ENCODE peak calls at places on chromosomes 16 and 17, in ten cellular contexts. D is HCT116, U is lower lobe of right lung, G is H1, N is psoas muscle, W is esophagus squamous epithelium, K is mucosa of descending colon, L is fibroblast of lung, M is upper lobe of right lung, S is IMR-90. J is an unnamed sample.

GRCh38 chr17:9905902-9906301 is 831 bp upstream of the RCVRN start:
- DNase-seq in D (peak; percentile 26), U (no peak), G (no peak), N (peak; percentile 54), W (no peak), K (peak; percentile 19), L (no peak), M (peak; percentile 47), S (no peak), J (no peak)

GRCh38 chr16:87457724-87458423 is 35.0 kb downstream of the ZCCHC14 start:
- DNase-seq in D (peak; percentile 97), U (no peak), G (peak; percentile 39), N (no peak), W (no peak), K (no peak), L (peak; percentile 92), M (peak; percentile 54), S (peak; percentile 99), J (no peak)

GRCh38 chr16:28623172-28623711 is 13.4 kb upstream of the SULT1A1 start:
- DNase-seq in D (peak; percentile 43), U (peak; percentile 79), G (no peak), N (peak; percentile 45), W (no peak), K (peak; percentile 76), L (no peak), M (peak; percentile 88), S (no peak), J (peak; percentile 81)

GRCh38 chr16:1773703-1774455 is 945 bp upstream of the MRPS34 start:
- DNase-seq in D (no peak), U (no peak), G (no peak), N (peak; percentile 33), W (no peak), K (no peak), L (peak; percentile 66), M (no peak), S (peak; percentile 24), J (no peak)

GRCh38 chr17:12402963-12403622 is 262.6 kb upstream of the MYOCD start:
- DNase-seq in D (no peak), U (no peak), G (no peak), N (no peak), W (no peak), K (no peak), L (peak; percentile 90), M (no peak), S (peak; percentile 97), J (no peak)

GRCh38 chr17:64327201-64327930 is 63.3 kb downstream of the PECAM1 start:
- DNase-seq in D (no peak), U (no peak), G (no peak), N (no peak), W (no peak), K (no peak), L (peak; percentile 65), M (no peak), S (no peak), J (no peak)

GRCh38 chr17:42849451-42850157 is 1.4 kb upstream of the AOC3 start:
- DNase-seq in D (no peak), U (no peak), G (no peak), N (no peak), W (no peak), K (no peak), L (no peak), M (no peak), S (no peak), J (no peak)

GRCh38 chr17:42809250-42809649 is 10.6 kb downstream of the CNTD1 start:
- DNase-seq in D (no peak), U (no peak), G (no peak), N (peak; percentile 43), W (no peak), K (no peak), L (peak; percentile 77), M (no peak), S (peak; percentile 93), J (no peak)

GRCh38 chr16:21684199-21684598 is 20.4 kb downstream of the OTOA start:
- DNase-seq in D (peak; percentile 4), U (no peak), G (no peak), N (no peak), W (no peak), K (peak; percentile 10), L (no peak), M (no peak), S (no peak), J (no peak)

GRCh38 chr17:1992541-1992940 is 32.6 kb downstream of the RTN4RL1 start:
- DNase-seq in D (no peak), U (no peak), G (no peak), N (no peak), W (no peak), K (no peak), L (no peak), M (no peak), S (no peak), J (no peak)

GRCh38 chr16:66539628-66540469 is 10.1 kb downstream of the TK2 start:
- DNase-seq in D (no peak), U (no peak), G (no peak), N (no peak), W (no peak), K (no peak), L (no peak), M (no peak), S (no peak), J (no peak)

GRCh38 chr16:56389554-56389953 is 35.8 kb downstream of the AMFR start:
- DNase-seq in D (no peak), U (no peak), G (no peak), N (no peak), W (no peak), K (no peak), L (peak; percentile 88), M (no peak), S (peak; percentile 100), J (no peak)

GRCh38 chr16:71426069-71426879 is 15.6 kb downstream of the TLE7 start:
- DNase-seq in D (peak; percentile 95), U (no peak), G (peak; percentile 94), N (no peak), W (no peak), K (no peak), L (peak; percentile 84), M (peak; percentile 57), S (peak; percentile 90), J (peak; percentile 65)

GRCh38 chr16:57711-58110 is 4.1 kb downstream of the SNRNP25 start:
- DNase-seq in D (no peak), U (peak; percentile 30), G (no peak), N (peak; percentile 34), W (no peak), K (no peak), L (peak; percentile 53), M (no peak), S (peak; percentile 56), J (no peak)

GRCh38 chr17:64148017-64148631 is 18.2 kb upstream of the ERN1 start:
- DNase-seq in D (no peak), U (no peak), G (no peak), N (no peak), W (no peak), K (no peak), L (peak; percentile 54), M (no peak), S (no peak), J (peak; percentile 36)

GRCh38 chr17:50787106-50787505 is 19.8 kb upstream of the ANKRD40CL start:
- DNase-seq in D (no peak), U (no peak), G (no peak), N (no peak), W (no peak), K (no peak), L (no peak), M (no peak), S (no peak), J (no peak)

DNA sequence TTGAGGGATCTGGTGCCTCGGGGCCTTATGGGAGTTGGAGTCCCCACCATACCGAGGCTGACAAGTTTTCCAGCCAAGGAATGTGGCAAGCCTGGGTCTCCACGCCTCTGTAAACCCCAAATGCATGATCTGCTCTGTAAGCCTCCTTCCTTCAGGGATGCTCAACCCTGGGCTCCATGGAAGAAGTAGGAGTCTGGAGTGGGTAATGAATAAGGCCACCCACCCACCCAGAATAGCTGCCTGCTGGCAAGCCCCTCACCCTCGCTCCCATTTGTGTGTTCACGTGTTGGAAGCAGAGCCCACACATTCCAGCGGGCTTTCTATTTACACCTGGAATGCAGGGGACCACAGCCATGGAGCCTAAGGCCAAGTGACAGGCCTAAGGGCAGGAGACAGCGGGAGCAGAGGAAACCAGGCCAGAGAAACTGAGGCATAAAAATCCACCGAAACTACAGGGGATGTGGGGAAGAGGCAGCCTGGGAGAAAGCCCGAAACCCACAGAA is 4.4 kb downstream of the DLG4 start:
- DNase-seq in D (no peak), U (no peak), G (no peak), N (no peak), W (no peak), K (no peak), L (no peak), M (no peak), S (no peak), J (no peak)
- H3K4me1 ChIP-seq in D (peaks cover 57% of the 10 kb centered on the region), U (peaks cover 58% of the 10 kb centered on the region), G (peaks cover 9% of the 10 kb centered on the region), N (peaks cover 9% of the 10 kb centered on the region), W (peaks cover 46% of the 10 kb centered on the region), K (peaks cover 36% of the 10 kb centered on the region), L (peaks cover 10% of the 10 kb centered on the region), M (peaks cover 45% of the 10 kb centered on the region), S (peaks cover 21% of the 10 kb centered on the region), J (no peaks in the 10 kb centered on the region)

GRCh38 chr17:13590441-13590840 is 11.3 kb downstream of the HS3ST3A1 start:
- DNase-seq in D (no peak), U (no peak), G (no peak), N (no peak), W (no peak), K (no peak), L (no peak), M (no peak), S (peak; percentile 22), J (no peak)
- H3K4me1 ChIP-seq in D (peaks cover 2% of the 10 kb centered on the region), U (no peaks in the 10 kb centered on the region), G (no peaks in the 10 kb centered on the region), N (peaks cover 11% of the 10 kb centered on the region), W (no peaks in the 10 kb centered on the region), K (no peaks in the 10 kb centered on the region), L (peaks cover 5% of the 10 kb centered on the region), M (no peaks in the 10 kb centered on the region), S (peaks cover 27% of the 10 kb centered on the region), J (no peaks in the 10 kb centered on the region)

DNA sequence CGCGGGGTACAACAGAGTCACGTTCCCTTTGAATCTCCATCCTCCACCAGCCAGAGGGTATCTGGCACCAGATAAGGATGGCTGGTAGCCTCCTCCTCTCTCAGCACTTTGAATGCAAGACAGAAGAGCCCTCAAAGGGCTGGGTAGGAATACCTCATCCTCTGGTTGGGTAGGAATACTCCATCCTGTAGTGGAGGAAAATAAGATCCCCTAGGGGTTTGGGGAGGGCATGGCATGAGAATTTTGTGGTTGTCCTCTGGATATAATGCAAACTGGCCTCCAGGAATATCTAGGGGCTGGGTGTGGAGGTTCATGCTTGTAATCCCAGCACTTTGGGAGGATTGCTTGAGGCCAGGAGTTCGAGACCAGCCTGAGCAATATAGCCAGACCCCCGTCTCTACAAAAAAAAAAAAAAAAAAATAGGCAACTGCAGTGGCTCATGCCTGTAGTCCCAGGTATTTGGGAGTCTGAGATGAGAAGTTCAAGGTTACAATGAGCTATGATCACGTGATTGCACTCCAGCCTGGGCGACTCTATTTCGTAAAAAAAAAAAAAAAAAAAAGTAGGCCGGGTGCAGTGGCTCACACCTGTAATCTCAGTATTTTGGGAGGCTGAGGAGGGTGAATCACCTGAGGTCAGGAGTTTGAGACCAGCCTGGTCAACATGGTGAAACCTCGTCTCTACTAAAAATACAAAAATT is 2.7 kb downstream of the IGFBP4 start:
- DNase-seq in D (no peak), U (no peak), G (no peak), N (no peak), W (no peak), K (no peak), L (peak; percentile 50), M (no peak), S (peak; percentile 27), J (no peak)
- H3K4me1 ChIP-seq in D (peaks cover 6% of the 10 kb centered on the region), U (peaks cover 82% of the 10 kb centered on the region), G (peaks cover 5% of the 10 kb centered on the region), N (peaks cover 21% of the 10 kb centered on the region), W (peaks cover 44% of the 10 kb centered on the region), K (peaks cover 59% of the 10 kb centered on the region), L (peaks cover 39% of the 10 kb centered on the region), M (peaks cover 57% of the 10 kb centered on the region), S (peaks cover 36% of the 10 kb centered on the region), J (peaks cover 17% of the 10 kb centered on the region)

GRCh38 chr16:85003723-85004586 is 7.4 kb downstream of the ZDHHC7 start:
- DNase-seq in D (no peak), U (peak; percentile 43), G (no peak), N (no peak), W (no peak), K (no peak), L (peak; percentile 44), M (no peak), S (no peak), J (no peak)
- H3K4me1 ChIP-seq in D (peaks cover 67% of the 10 kb centered on the region), U (peaks cover 100% of the 10 kb centered on the region), G (no peaks in the 10 kb centered on the region), N (peaks cover 73% of the 10 kb centered on the region), W (peaks cover 60% of the 10 kb centered on the region), K (peaks cover 78% of the 10 kb centered on the region), L (peaks cover 48% of the 10 kb centered on the region), M (peaks cover 86% of the 10 kb centered on the region), S (peaks cover 47% of the 10 kb centered on the region), J (peaks cover 46% of the 10 kb centered on the region)

J was measured in pancreas.